ENCODE peak calls at places on chromosome 21, in four cellular contexts. N, O, D and A are unnamed samples.

GRCh38 chr21:15219866-15220265 is 155.1 kb upstream of the NRIP1 start:
- DNase-seq in N (no peak), O (no peak), D (no peak), A (peak)

GRCh38 chr21:25895565-25896205 is 160.9 kb downstream of the GABPA start:
- DNase-seq in N (no peak), O (no peak), D (no peak), A (no peak)

GRCh38 chr21:32463367-32463766 is 50.9 kb downstream of the EVA1C start:
- DNase-seq in N (peak), O (no peak), D (no peak), A (no peak)

GRCh38 chr21:18908641-18909040 is 505.1 kb upstream of the TMPRSS15 start:
- DNase-seq in N (no peak), O (no peak), D (no peak), A (no peak)

GRCh38 chr21:33024278-33025103 is 1.2 kb upstream of the OLIG2 start:
- DNase-seq in N (no peak), O (no peak), D (no peak), A (no peak)

GRCh38 chr21:14875186-14875585 is 189.6 kb downstream of the NRIP1 start:
- DNase-seq in N (no peak), O (no peak), D (no peak), A (no peak)

GRCh38 chr21:29261555-29262540 is 36.9 kb upstream of the BACH1 start:
- DNase-seq in N (no peak), O (no peak), D (no peak), A (peak)

GRCh38 chr21:22710725-22711124 is 1712.5 kb downstream of the NCAM2 start:
- DNase-seq in N (no peak), O (no peak), D (no peak), A (no peak)

GRCh38 chr21:27268290-27268689 is 301.4 kb upstream of the ADAMTS5 start:
- DNase-seq in N (no peak), O (no peak), D (no peak), A (no peak)

GRCh38 chr21:16420086-16420724 is 690.4 kb downstream of the USP25 start:
- DNase-seq in N (no peak), O (no peak), D (peak), A (peak)

GRCh38 chr21:34158866-34159616 is 85.7 kb downstream of the MRPS6 start:
- DNase-seq in N (no peak), O (no peak), D (no peak), A (no peak)

GRCh38 chr21:34154878-34155277 is 81.5 kb downstream of the MRPS6 start:
- DNase-seq in N (no peak), O (no peak), D (no peak), A (no peak)

GRCh38 chr21:34157456-34158025 is 84.2 kb downstream of the MRPS6 start:
- DNase-seq in N (no peak), O (no peak), D (no peak), A (no peak)

GRCh38 chr21:34156957-34157356 is 83.6 kb downstream of the MRPS6 start:
- DNase-seq in N (no peak), O (no peak), D (no peak), A (no peak)

DNA sequence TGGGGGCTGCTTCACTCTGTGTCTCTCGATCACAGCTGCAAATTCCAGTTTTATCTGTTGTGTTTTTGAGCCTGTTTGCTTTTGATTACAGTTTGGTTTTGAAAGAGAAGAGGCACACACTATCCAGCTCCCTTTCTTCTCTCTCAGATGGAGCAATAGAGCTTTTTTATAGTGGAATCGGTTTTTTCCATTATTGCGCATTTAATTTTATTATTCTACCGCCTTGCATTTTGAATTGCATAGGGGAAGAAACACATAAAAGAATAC is 86.2 kb downstream of the MRPS6 start:
- DNase-seq in N (no peak), O (no peak), D (no peak), A (no peak)
- TF ChIP-seq JUND in N (no peak), O (no peak), D (no peak), A (no peak)

GRCh38 chr21:43983390-43983789 is 28.7 kb upstream of the TRAPPC10 start:
- DNase-seq in N (no peak), O (no peak), D (no peak), A (no peak)
- TF ChIP-seq JUND in N (no peak), O (no peak), D (no peak), A (no peak)

GRCh38 chr21:45845790-45846130 is 135.8 kb upstream of the COL6A1 start:
- DNase-seq in N (no peak), O (no peak), D (no peak), A (no peak)
- TF ChIP-seq JUND in N (no peak), O (no peak), D (no peak), A (no peak)

GRCh38 chr21:40923361-40923760 is 76.4 kb upstream of the DSCAM start:
- DNase-seq in N (no peak), O (no peak), D (no peak), A (no peak)
- TF ChIP-seq JUND in N (no peak), O (no peak), D (no peak), A (no peak)

GRCh38 chr21:45033791-45034555 is 40.4 kb upstream of the ADARB1 start:
- DNase-seq in N (no peak), O (no peak), D (no peak), A (no peak)
- TF ChIP-seq JUND in N (no peak), O (no peak), D (no peak), A (no peak)

GRCh38 chr21:42400525-42400924 is 3.2 kb upstream of the UBASH3A start:
- DNase-seq in N (no peak), O (peak), D (no peak), A (no peak)
- TF ChIP-seq JUND in N (no peak), O (no peak), D (no peak), A (no peak)

DNA sequence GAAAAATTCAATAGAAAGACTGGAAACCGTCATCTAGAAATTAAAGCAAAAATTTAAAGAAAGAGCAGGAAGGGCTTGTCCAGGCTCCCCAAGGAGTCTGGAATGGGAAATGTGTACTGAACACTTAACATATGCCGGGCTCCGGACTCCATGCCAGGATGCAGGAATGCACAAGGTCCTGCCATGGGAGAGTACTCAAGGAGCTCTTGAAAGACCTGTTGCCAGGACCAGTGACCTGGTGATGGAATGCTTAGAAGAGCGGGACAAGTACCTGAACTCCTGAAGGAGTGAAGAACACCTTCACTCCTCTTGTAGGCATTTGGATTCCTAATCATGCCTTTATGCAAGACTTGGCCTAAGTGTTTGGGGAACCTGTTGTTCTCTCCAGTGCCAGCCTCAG is 16.9 kb upstream of the DSCAM start:
- DNase-seq in N (no peak), O (no peak), D (no peak), A (no peak)
- TF ChIP-seq JUND in N (no peak), O (no peak), D (no peak), A (no peak)